ENCODE peak calls at places on chromosomes 11 and 22, in nine cellular contexts. N, A, I, J, E, W, M, U and Y are unnamed samples.

GRCh38 chr11:44623321-44623715 is 57.9 kb downstream of the CD82 start:
- DNase-seq in N (no peak), A (no peak), I (no peak), J (no peak), E (no peak), W (no peak), M (no peak), U (no peak), Y (no peak)

GRCh38 chr11:1834132-1834610 is 619 bp upstream of the SYT8 start:
- DNase-seq in N (no peak), A (no peak), I (peak), J (no peak), E (no peak), W (no peak), M (peak), U (no peak), Y (peak)

GRCh38 chr22:49447837-49448236 is 379.8 kb downstream of the BRD1 start:
- DNase-seq in N (no peak), A (no peak), I (no peak), J (no peak), E (no peak), W (no peak), M (no peak), U (no peak), Y (no peak)

GRCh38 chr11:128066429-128066828 is 520.9 kb downstream of the ETS1 start:
- DNase-seq in N (no peak), A (no peak), I (no peak), J (no peak), E (no peak), W (no peak), M (no peak), U (no peak), Y (no peak)

GRCh38 chr11:18192988-18193387 is 20.4 kb downstream of the MRGPRX4 start:
- DNase-seq in N (peak), A (peak), I (no peak), J (no peak), E (peak), W (no peak), M (no peak), U (no peak), Y (peak)

GRCh38 chr22:17767236-17768065 is 6.8 kb downstream of the BID start:
- DNase-seq in N (no peak), A (no peak), I (no peak), J (no peak), E (no peak), W (no peak), M (no peak), U (no peak), Y (no peak)

GRCh38 chr22:35379146-35379993 is 1.5 kb upstream of the HMOX1 start:
- DNase-seq in N (no peak), A (no peak), I (peak), J (no peak), E (no peak), W (no peak), M (no peak), U (no peak), Y (no peak)

GRCh38 chr11:79084382-79084781 is 356.4 kb downstream of the TENM4 start:
- DNase-seq in N (no peak), A (no peak), I (no peak), J (no peak), E (no peak), W (no peak), M (no peak), U (no peak), Y (no peak)

GRCh38 chr11:119594639-119595249 is 134.3 kb downstream of the NECTIN1 start:
- DNase-seq in N (no peak), A (no peak), I (no peak), J (peak), E (no peak), W (no peak), M (no peak), U (no peak), Y (peak)
- TF ChIP-seq EZH2phosphoT487 in N (no peak), A (no peak), I (no peak), J (no peak), E (no peak), W (no peak), M (no peak), U (no peak), Y (no peak)

DNA sequence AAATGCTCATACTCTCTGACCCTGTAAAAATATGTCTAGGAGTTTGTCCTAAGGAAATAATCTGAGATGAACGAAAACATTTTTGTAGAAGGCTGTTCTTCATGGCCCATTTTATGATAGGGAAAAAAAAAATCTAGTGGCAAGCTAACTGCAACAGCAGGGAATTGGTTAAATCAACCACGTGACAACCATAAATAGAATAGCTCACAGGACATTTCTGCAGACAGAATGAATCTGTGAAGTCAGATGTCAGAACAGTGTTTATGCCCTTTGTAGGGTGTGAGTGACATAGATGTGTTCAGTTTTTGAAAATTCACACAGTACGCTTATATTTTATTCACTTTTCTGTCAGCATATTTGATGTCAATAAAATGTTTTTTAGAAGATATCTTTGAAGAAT is 16.1 kb downstream of the ARHGAP1 start:
- DNase-seq in N (no peak), A (no peak), I (no peak), J (no peak), E (no peak), W (no peak), M (no peak), U (no peak), Y (no peak)
- TF ChIP-seq EZH2phosphoT487 in N (no peak), A (no peak), I (no peak), J (no peak), E (no peak), W (no peak), M (no peak), U (no peak), Y (no peak)

GRCh38 chr11:68010058-68011041 is at the start of gene ALDH3B1:
- DNase-seq in N (peak), A (peak), I (peak), J (peak), E (peak), W (peak), M (peak), U (peak), Y (peak)

GRCh38 chr11:68012843-68013610 is 2.9 kb downstream of the ALDH3B1 start:
- DNase-seq in N (no peak), A (no peak), I (peak), J (peak), E (no peak), W (peak), M (peak), U (no peak), Y (peak)

GRCh38 chr11:68011046-68011943 is 1.2 kb downstream of the ALDH3B1 start:
- DNase-seq in N (no peak), A (no peak), I (no peak), J (no peak), E (no peak), W (no peak), M (no peak), U (no peak), Y (no peak)

GRCh38 chr11:68013611-68014156 is 3.6 kb downstream of the ALDH3B1 start:
- DNase-seq in N (no peak), A (no peak), I (no peak), J (no peak), E (no peak), W (no peak), M (no peak), U (no peak), Y (no peak)

DNA sequence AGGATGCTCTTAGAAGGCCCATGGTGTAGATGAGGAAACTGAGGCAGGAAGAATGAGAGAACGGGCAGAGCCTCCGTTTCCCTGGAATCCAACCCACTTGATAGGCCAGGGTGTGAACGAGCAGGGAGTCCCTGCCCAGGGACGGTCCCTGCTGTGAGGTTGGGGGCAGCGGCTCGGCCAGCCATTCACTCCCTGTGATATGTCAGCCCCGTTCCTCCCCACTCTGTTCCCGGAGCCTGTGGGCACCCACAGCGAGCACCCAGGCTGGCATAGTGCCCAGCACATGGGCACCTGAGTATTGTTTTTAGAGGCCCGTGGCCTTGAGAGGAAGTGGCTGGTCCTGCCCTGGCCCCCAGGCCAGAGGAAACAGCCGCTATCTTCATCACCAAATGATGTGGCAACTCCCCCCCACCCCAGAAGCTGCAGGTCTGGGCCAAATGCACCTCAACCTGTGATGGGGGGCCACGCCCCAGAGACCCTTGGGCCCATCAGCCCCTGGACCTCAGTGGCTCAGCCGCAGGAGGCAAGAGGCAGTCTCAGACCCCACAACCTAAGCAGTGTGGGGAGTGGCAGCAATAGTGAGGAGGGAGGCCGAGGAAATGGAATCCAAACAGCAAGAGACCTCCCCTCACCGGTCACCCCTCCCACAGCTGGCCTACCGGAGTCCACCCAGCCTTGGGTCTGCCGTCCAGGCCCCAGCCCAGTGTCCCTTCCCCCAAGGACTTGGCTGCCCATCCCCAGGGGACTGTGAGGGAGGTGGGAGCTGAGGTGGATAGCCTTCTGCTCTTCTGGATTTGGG is 2.1 kb downstream of the ALDH3B1 start:
- DNase-seq in N (no peak), A (no peak), I (no peak), J (no peak), E (no peak), W (no peak), M (no peak), U (no peak), Y (peak)
- TF ChIP-seq EZH2phosphoT487 in N (no peak), A (no peak), I (no peak), J (no peak), E (no peak), W (no peak), M (no peak), U (no peak), Y (no peak)

DNA sequence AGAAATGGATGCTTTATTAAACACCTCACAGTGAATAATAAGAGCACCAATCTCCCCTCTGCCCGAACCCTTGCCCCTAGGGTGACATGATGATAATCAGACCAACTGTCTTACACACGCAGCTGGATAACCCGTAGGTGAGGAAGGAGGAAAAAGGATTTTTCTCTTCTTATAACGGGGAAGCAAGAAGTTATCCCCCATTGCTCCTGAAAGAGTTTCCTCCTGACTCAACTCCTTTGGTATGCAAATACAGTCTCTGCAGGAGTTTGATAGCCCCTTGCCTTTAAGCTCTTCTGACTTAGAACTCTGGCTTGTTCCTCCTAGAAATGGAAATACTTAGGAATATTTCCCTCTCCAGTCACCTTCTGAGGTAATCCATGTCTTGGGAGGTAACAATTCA is 455.8 kb downstream of the TMEM135 start:
- DNase-seq in N (peak), A (peak), I (no peak), J (peak), E (no peak), W (no peak), M (no peak), U (no peak), Y (no peak)
- TF ChIP-seq EZH2phosphoT487 in N (no peak), A (no peak), I (no peak), J (no peak), E (no peak), W (no peak), M (no peak), U (no peak), Y (no peak)

DNA sequence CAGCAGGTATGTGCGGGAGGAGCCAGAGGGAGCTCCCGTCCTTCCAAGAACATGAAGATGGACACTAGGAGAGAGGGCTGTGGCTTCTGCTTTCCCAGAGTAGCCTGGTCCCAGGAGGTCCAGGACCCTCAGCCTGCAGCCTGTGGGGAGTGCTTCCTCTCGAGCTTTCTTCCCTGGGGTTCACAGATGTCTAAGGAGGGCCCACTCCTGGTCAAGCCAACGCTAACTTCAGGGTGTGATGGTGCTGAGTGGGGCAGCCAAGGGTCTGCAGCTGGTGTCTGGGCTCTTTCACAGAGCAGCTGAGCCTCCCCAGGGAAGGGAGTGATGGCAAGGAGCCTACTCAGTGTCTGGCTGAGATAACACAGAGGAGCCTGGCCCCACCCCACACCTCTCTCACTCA is 3.3 kb downstream of the POU2F3 start:
- DNase-seq in N (no peak), A (no peak), I (no peak), J (no peak), E (no peak), W (no peak), M (no peak), U (no peak), Y (no peak)
- TF ChIP-seq EZH2phosphoT487 in N (no peak), A (no peak), I (no peak), J (no peak), E (no peak), W (no peak), M (no peak), U (no peak), Y (no peak)

GRCh38 chr22:36921309-36922096 is 8.1 kb downstream of the CSF2RB start:
- DNase-seq in N (no peak), A (no peak), I (no peak), J (no peak), E (peak), W (no peak), M (no peak), U (no peak), Y (no peak)
- TF ChIP-seq EZH2phosphoT487 in N (no peak), A (no peak), I (no peak), J (no peak), E (no peak), W (no peak), M (no peak), U (no peak), Y (no peak)

DNA sequence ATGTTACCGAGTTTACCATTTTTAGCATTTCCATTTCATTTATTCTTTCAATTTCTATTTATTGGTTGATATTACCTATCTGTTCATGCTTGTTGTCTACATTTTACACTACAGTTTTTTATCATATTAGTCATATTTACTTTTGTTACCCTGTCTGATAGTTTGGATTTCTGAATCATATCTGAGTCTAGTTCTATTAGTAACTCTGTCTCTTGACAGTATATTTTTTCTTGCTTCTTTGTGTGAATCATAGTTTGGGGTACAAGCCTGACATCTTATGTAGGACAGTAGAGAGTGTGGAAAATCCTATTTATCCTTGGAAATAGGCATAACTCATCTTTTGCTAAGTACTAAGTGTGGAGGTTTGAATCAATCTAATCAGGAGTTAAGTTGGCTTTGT is 263.9 kb upstream of the SESN3 start:
- DNase-seq in N (no peak), A (no peak), I (no peak), J (no peak), E (no peak), W (no peak), M (no peak), U (no peak), Y (no peak)
- TF ChIP-seq EZH2phosphoT487 in N (no peak), A (no peak), I (no peak), J (no peak), E (no peak), W (no peak), M (no peak), U (no peak), Y (no peak)

DNA sequence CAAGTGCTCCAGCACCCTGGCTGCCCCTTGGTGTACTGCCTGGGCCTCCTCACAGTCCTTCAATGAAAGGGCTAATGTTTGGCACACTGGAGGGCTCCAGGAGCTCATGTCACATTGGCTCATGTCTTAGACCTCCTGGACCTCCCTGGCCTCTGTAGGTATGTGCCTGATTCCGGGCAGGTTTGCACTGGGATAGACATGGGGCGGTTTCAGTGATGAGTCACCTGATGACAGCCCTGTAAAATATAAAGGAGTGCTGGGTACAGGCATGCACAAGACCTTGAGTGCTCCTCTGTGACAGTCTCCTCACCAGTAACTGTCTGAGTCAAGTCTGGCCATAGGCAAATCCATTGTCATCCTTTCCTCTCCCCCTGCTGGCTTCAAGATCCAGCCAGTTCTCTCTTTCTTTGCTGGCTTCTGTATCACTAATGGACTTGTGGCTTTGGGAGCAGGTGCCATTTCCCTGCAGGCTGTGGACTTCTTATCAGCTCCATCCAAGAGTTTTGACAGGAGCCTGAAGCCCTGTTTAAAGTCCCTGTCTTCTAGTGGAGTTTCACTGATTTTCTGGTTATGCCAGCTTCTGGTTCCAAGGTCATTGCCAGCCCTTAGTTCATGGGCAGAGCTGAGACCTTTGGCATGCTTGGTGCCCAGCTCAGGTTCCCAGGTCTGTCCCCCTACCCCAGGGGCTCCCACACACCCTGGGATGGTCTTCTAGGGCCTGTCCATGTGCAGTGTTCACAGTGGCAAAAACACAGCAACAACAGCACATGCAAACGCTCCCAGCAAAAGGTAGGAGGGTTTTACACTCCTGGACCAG is 22.7 kb upstream of the P2RY2 start:
- DNase-seq in N (no peak), A (no peak), I (peak), J (peak), E (no peak), W (no peak), M (peak), U (no peak), Y (peak)
- TF ChIP-seq EZH2phosphoT487 in N (no peak), A (no peak), I (no peak), J (no peak), E (no peak), W (no peak), M (no peak), U (no peak), Y (no peak)

GRCh38 chr11:27627979-27628378 is 72.3 kb downstream of the BDNF start:
- DNase-seq in N (no peak), A (no peak), I (no peak), J (no peak), E (no peak), W (no peak), M (no peak), U (no peak), Y (no peak)
- TF ChIP-seq EZH2phosphoT487 in N (no peak), A (no peak), I (no peak), J (no peak), E (no peak), W (no peak), M (no peak), U (no peak), Y (no peak)